ENCODE peak calls at places on chromosomes 2 and 18, in six cellular contexts. O is adrenal gland, K is HFFc6, E is glutamatergic neuron, L is AG04450, M is GM13976. J is an unnamed sample.

GRCh38 chr2:42513252-42513918 is 19.6 kb upstream of the KCNG3 start:
- DNase-seq in M (peak), E (no peak), L (peak), K (peak), O (peak), J (no peak)

GRCh38 chr2:132582360-132582759 is 87.6 kb downstream of the LYPD1 start:
- DNase-seq in L (peak), E (no peak), O (no peak), M (no peak), K (no peak), J (no peak)

GRCh38 chr2:219475697-219476604 is 22.7 kb upstream of the GMPPA start:
- DNase-seq in M (peak), K (peak), O (peak), E (peak), L (no peak), J (peak)

GRCh38 chr18:7895346-7895745 is 328.2 kb downstream of the PTPRM start:
- DNase-seq in M (no peak), O (no peak), K (no peak), L (no peak), E (no peak), J (no peak)

GRCh38 chr18:24488824-24489493 is 28.5 kb downstream of the HRH4 start:
- DNase-seq in E (no peak), M (peak), L (no peak), O (no peak), K (peak), J (peak)

GRCh38 chr2:172239944-172240590 is 137.4 kb upstream of the DLX2 start:
- DNase-seq in K (peak), L (no peak), M (no peak), E (no peak), O (no peak), J (no peak)

GRCh38 chr2:44550571-44550970 is 188.8 kb downstream of the CAMKMT start:
- DNase-seq in L (no peak), E (no peak), O (no peak), M (peak), K (no peak), J (no peak)

GRCh38 chr18:62436636-62437519 is 85.9 kb upstream of the ZCCHC2 start:
- DNase-seq in K (peak), M (no peak), O (peak), L (no peak), E (no peak), J (no peak)

GRCh38 chr18:68909579-68909978 is 111.7 kb downstream of the CCDC102B start:
- DNase-seq in E (no peak), M (no peak), K (no peak), O (no peak), L (no peak), J (no peak)

GRCh38 chr2:24793752-24794477 is 690 bp downstream of the CENPO start:
- DNase-seq in O (no peak), M (peak), K (peak), E (peak), L (no peak), J (peak)

GRCh38 chr18:36899289-36899688 is 70.4 kb downstream of the KIAA1328 start:
- DNase-seq in L (no peak), M (no peak), K (peak), O (no peak), E (no peak), J (no peak)

GRCh38 chr18:48887905-48888531 is 62.7 kb downstream of the SMAD7 start:
- DNase-seq in L (no peak), K (no peak), E (no peak), M (no peak), O (no peak), J (no peak)

GRCh38 chr2:209113030-209113429 is 310.8 kb upstream of the MAP2 start:
- DNase-seq in L (no peak), O (no peak), E (peak), M (no peak), K (no peak), J (no peak)

GRCh38 chr18:49639643-49640361 is 77.9 kb downstream of the LIPG start:
- DNase-seq in K (no peak), M (no peak), O (no peak), E (no peak), L (no peak), J (no peak)

GRCh38 chr2:166419616-166419934 is 43.8 kb upstream of the SCN9A start:
- DNase-seq in M (no peak), O (no peak), L (peak), K (peak), E (no peak), J (no peak)

GRCh38 chr2:72765997-72766609 is 59.7 kb downstream of the EXOC6B start:
- DNase-seq in L (no peak), O (no peak), E (no peak), K (peak), M (no peak), J (no peak)

GRCh38 chr2:174717273-174717672 is 47.0 kb downstream of the CHRNA1 start:
- DNase-seq in L (no peak), K (peak), M (no peak), O (no peak), E (no peak), J (no peak)

GRCh38 chr2:42351864-42352263 is 9.2 kb downstream of the COX7A2L start:
- DNase-seq in M (no peak), O (no peak), K (no peak), E (no peak), L (no peak), J (no peak)

GRCh38 chr2:236919209-236919608 is 166.5 kb upstream of the COPS8 start:
- DNase-seq in L (no peak), M (no peak), E (no peak), O (no peak), K (no peak), J (no peak)

DNA sequence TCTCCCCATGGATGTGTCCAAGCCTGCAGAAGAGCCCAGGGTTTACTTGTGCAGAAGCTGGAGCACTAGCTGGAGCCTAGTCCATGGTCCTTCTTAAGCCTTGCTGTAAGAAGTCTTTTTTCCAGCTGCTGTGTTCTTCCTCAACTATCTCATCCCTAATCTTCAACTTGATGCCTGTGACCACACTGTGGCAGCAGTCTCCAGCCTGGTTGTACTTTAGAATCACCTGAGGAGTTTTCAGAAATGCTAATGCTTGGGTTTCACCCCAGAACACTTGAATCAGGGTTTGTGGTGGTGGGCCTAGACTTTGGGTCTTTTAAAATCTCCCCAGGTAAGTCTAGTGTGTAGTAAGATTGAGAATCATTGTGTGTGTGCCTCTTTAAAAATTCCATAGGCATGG is 173.6 kb downstream of the ADCYAP1 start:
- DNase-seq in K (no peak), M (no peak), L (no peak), O (no peak), E (no peak), J (no peak)
- TF ChIP-seq CTCF in K (no peak), M (no peak), L (no peak), O (no peak), E (no peak), J (no peak)

GRCh38 chr2:205764502-205764815 is 82.2 kb downstream of the NRP2 start:
- DNase-seq in M (no peak), L (no peak), E (peak), O (no peak), K (no peak), J (no peak)

GRCh38 chr2:205762883-205763282 is 80.6 kb downstream of the NRP2 start:
- DNase-seq in K (peak), L (no peak), M (no peak), O (no peak), E (no peak), J (no peak)

GRCh38 chr2:205765147-205765546 is 82.8 kb downstream of the NRP2 start:
- DNase-seq in K (no peak), O (no peak), M (no peak), L (no peak), E (no peak), J (no peak)

GRCh38 chr2:205766765-205767359 is 84.6 kb downstream of the NRP2 start:
- DNase-seq in K (peak), O (peak), E (peak), L (no peak), M (peak), J (peak)

GRCh38 chr2:205763708-205764501 is 81.6 kb downstream of the NRP2 start:
- DNase-seq in M (no peak), O (peak), L (peak), K (peak), E (peak), J (peak)
- TF ChIP-seq CTCF in M (peak), O (no peak), L (peak), K (peak), E (peak), J (peak)

DNA sequence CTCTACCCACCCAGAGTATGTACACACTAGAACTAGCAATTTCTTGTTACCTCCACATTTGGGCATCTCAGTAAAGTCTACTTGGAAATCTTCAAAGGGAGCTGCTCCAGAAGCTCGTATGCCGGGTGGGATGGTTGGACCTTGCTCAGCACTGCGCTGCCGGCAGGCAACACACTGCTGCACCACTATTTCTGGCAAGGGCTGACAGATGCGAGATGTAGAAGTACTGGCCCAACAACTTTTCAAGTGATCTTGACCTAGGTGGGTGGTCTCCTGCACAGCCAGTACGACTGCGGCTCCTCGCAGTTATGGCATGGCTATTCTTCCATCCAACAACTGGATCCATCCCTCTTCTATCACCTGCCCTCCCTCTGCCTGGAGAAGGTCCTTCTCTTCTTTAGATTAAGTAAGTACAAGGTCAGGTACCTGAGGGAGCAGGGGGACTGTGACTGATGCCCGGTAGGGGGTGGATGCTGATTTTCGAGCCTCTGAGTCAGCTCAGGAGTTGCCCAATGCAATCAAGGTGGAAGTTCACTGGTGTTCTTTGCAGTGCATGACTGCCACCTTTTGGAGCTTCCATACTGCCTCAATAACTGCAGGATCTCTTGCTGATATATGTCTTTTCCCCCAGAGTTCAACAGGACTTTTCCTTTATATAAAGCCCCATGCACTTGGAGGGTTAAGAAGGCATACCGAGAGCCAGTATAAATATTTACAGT is 100.4 kb upstream of the SLC1A4 start:
- DNase-seq in O (no peak), M (no peak), K (peak), L (no peak), E (no peak), J (no peak)
- TF ChIP-seq CTCF in O (no peak), M (no peak), K (peak), L (peak), E (no peak), J (no peak)

DNA sequence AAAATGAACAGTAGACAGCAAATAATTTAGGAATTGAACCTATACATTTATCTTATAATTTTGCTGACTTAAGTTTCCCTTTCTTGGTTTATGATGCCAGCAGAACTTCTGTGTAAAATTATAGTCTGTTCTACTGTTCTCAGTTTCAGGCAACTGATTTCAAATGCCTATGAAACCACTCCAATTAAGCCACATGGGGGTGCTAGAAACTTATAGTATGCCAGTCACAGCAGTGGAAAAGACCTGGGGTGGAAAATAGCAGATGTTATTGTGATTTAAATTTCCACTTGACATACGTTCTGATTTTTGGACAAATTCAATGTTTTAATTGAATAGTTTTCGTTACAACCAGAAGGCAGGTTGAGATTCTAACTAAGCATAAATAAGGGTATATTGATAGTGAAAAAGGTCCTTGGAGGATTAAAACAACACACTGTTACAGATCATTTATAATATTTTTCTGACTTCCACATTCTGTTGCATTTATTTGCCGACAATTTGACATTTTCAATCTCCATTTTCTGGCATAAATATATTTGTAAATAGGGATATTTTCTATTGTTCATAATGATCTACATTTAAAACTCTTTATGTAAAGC is 61.4 kb downstream of the CPS1 start:
- DNase-seq in M (no peak), O (peak), L (no peak), K (peak), E (no peak), J (peak)
- TF ChIP-seq CTCF in M (peak), O (peak), L (peak), K (peak), E (peak), J (no peak)